ENCODE peak calls at places on chromosomes 13 and 19, in nine cellular contexts. C is K562; K is SW 1271; N is tibial nerve; R is stimulated activated CD8-positive, alpha-beta memory T cell treated with anti-CD3 and anti-CD28 coated beads, Interleukin-12 subunit alpha, Interleukin-12 subunit beta, amount 100 ng/mL, for 4 hours; Y is bronchial epithelial cell; M is activated effector memory CD4-positive, alpha-beta T cell treated with Interleukin-2 at 50 U/mL for 16 hours; H is mucosa of descending colon; G is NCI-H2171 treated with DMSO at 0.1 percent for 48 hours. T is an unnamed sample.

GRCh38 chr13:36456577-36456976 is 24.3 kb downstream of the CCNA1 start:
- DNase-seq in C (no peak), K (no peak), N (no peak), R (no peak), Y (peak), M (no peak), H (no peak), G (no peak), T (no peak)

GRCh38 chr19:10861118-10861651 is 10.2 kb upstream of the CARM1 start:
- DNase-seq in C (peak), K (peak), N (no peak), R (no peak), Y (no peak), M (no peak), H (peak), G (peak), T (no peak)

GRCh38 chr13:44904982-44905381 is 84.3 kb downstream of the NUFIP1 start:
- DNase-seq in C (no peak), K (no peak), N (peak), R (no peak), Y (peak), M (no peak), H (peak), G (no peak), T (no peak)

GRCh38 chr13:37597477-37597876 is 1.1 kb downstream of the POSTN start:
- DNase-seq in C (no peak), K (no peak), N (no peak), R (no peak), Y (no peak), M (no peak), H (no peak), G (no peak), T (no peak)

GRCh38 chr19:17420267-17420924 is 549 bp downstream of the MVB12A start:
- DNase-seq in C (peak), K (peak), N (peak), R (no peak), Y (no peak), M (no peak), H (peak), G (peak), T (peak)

GRCh38 chr13:27775943-27776342 is 16.3 kb upstream of the GSX1 start:
- DNase-seq in C (no peak), K (no peak), N (no peak), R (no peak), Y (no peak), M (no peak), H (no peak), G (no peak), T (no peak)

GRCh38 chr19:38228491-38229439 is 4.7 kb upstream of the DPF1 start:
- DNase-seq in C (peak), K (no peak), N (no peak), R (no peak), Y (no peak), M (no peak), H (no peak), G (peak), T (no peak)

GRCh38 chr19:48646192-48646911 is 365 bp upstream of the CA11 start:
- DNase-seq in C (peak), K (peak), N (peak), R (peak), Y (peak), M (peak), H (peak), G (peak), T (peak)

GRCh38 chr19:944171-944567 is 18.3 kb downstream of the ARID3A start:
- DNase-seq in C (peak), K (no peak), N (no peak), R (no peak), Y (no peak), M (no peak), H (peak), G (no peak), T (no peak)

GRCh38 chr13:101627556-101627943 is 175.1 kb downstream of the ITGBL1 start:
- DNase-seq in C (no peak), K (no peak), N (no peak), R (no peak), Y (no peak), M (no peak), H (no peak), G (no peak), T (no peak)

GRCh38 chr13:94590744-94591143 is 5.2 kb downstream of the TGDS start:
- DNase-seq in C (no peak), K (no peak), N (no peak), R (no peak), Y (no peak), M (no peak), H (no peak), G (no peak), T (no peak)

T was measured in activated B cell treated with CpG ODN at 0.5 μM for 24 hours.